ENCODE peak calls at places on chromosomes 11 and 22, in seven cellular contexts. One of them, this sample, is unnamed.

GRCh38 chr22:30201970-30202369 is 44.6 kb downstream of the LIF start:
- DNase-seq in coronary artery: no peak
- DNase-seq in NCI-H2081: no peak
- DNase-seq in GM13976: no peak
- DNase-seq in HFF-Myc: no peak
- DNase-seq in hypothalamus: no peak
- DNase-seq in stimulated activated CD4-positive, alpha-beta T cell treated with anti-CD3 and anti-CD28 coated beads, Interleukin-4, amount 100 ng/mL, for 48 hours: no peak
- DNase-seq in this sample: no peak

GRCh38 chr11:69286358-69287327 is 7.3 kb upstream of the MYEOV start:
- DNase-seq in coronary artery: no peak
- DNase-seq in NCI-H2081: no peak
- DNase-seq in GM13976: no peak
- DNase-seq in HFF-Myc: no peak
- DNase-seq in hypothalamus: no peak
- DNase-seq in stimulated activated CD4-positive, alpha-beta T cell treated with anti-CD3 and anti-CD28 coated beads, Interleukin-4, amount 100 ng/mL, for 48 hours: no peak
- DNase-seq in this sample: no peak

GRCh38 chr11:131423715-131424114 is 53.3 kb downstream of the NTM start:
- DNase-seq in coronary artery: no peak
- DNase-seq in NCI-H2081: no peak
- DNase-seq in GM13976: no peak
- DNase-seq in HFF-Myc: no peak
- DNase-seq in hypothalamus: no peak
- DNase-seq in stimulated activated CD4-positive, alpha-beta T cell treated with anti-CD3 and anti-CD28 coated beads, Interleukin-4, amount 100 ng/mL, for 48 hours: no peak
- DNase-seq in this sample: no peak

GRCh38 chr11:16299390-16299789 is 57.0 kb downstream of the SOX6 start:
- DNase-seq in coronary artery: no peak
- DNase-seq in NCI-H2081: no peak
- DNase-seq in GM13976: no peak
- DNase-seq in HFF-Myc: no peak
- DNase-seq in hypothalamus: no peak
- DNase-seq in stimulated activated CD4-positive, alpha-beta T cell treated with anti-CD3 and anti-CD28 coated beads, Interleukin-4, amount 100 ng/mL, for 48 hours: no peak
- DNase-seq in this sample: no peak

GRCh38 chr22:45777852-45778172 is 106.2 kb downstream of the ATXN10 start:
- DNase-seq in coronary artery: no peak
- DNase-seq in NCI-H2081: no peak
- DNase-seq in GM13976: no peak
- DNase-seq in HFF-Myc: no peak
- DNase-seq in hypothalamus: no peak
- DNase-seq in stimulated activated CD4-positive, alpha-beta T cell treated with anti-CD3 and anti-CD28 coated beads, Interleukin-4, amount 100 ng/mL, for 48 hours: no peak
- DNase-seq in this sample: no peak

GRCh38 chr11:77195071-77195705 is 67.1 kb downstream of the MYO7A start:
- DNase-seq in coronary artery: no peak
- DNase-seq in NCI-H2081: no peak
- DNase-seq in GM13976: no peak
- DNase-seq in HFF-Myc: no peak
- DNase-seq in hypothalamus: no peak
- DNase-seq in stimulated activated CD4-positive, alpha-beta T cell treated with anti-CD3 and anti-CD28 coated beads, Interleukin-4, amount 100 ng/mL, for 48 hours: no peak
- DNase-seq in this sample: peak

GRCh38 chr22:17896552-17896951 is 122.3 kb upstream of the BID start:
- DNase-seq in coronary artery: no peak
- DNase-seq in NCI-H2081: no peak
- DNase-seq in GM13976: no peak
- DNase-seq in HFF-Myc: no peak
- DNase-seq in hypothalamus: peak
- DNase-seq in stimulated activated CD4-positive, alpha-beta T cell treated with anti-CD3 and anti-CD28 coated beads, Interleukin-4, amount 100 ng/mL, for 48 hours: no peak
- DNase-seq in this sample: peak

GRCh38 chr11:114180301-114181055 is 115.7 kb upstream of the NNMT start:
- DNase-seq in coronary artery: no peak
- DNase-seq in NCI-H2081: no peak
- DNase-seq in GM13976: no peak
- DNase-seq in HFF-Myc: no peak
- DNase-seq in hypothalamus: peak
- DNase-seq in stimulated activated CD4-positive, alpha-beta T cell treated with anti-CD3 and anti-CD28 coated beads, Interleukin-4, amount 100 ng/mL, for 48 hours: no peak
- DNase-seq in this sample: peak

GRCh38 chr11:100851129-100851528 is 164.0 kb downstream of the ARHGAP42 start:
- DNase-seq in coronary artery: no peak
- DNase-seq in NCI-H2081: no peak
- DNase-seq in GM13976: no peak
- DNase-seq in HFF-Myc: no peak
- DNase-seq in hypothalamus: no peak
- DNase-seq in stimulated activated CD4-positive, alpha-beta T cell treated with anti-CD3 and anti-CD28 coated beads, Interleukin-4, amount 100 ng/mL, for 48 hours: no peak
- DNase-seq in this sample: no peak

GRCh38 chr22:27452916-27453315 is 348.6 kb downstream of the MN1 start:
- DNase-seq in coronary artery: no peak
- DNase-seq in NCI-H2081: no peak
- DNase-seq in GM13976: no peak
- DNase-seq in HFF-Myc: no peak
- DNase-seq in hypothalamus: no peak
- DNase-seq in stimulated activated CD4-positive, alpha-beta T cell treated with anti-CD3 and anti-CD28 coated beads, Interleukin-4, amount 100 ng/mL, for 48 hours: no peak
- DNase-seq in this sample: no peak